ENCODE peak calls at places on chromosomes 16 and 17, in six cellular contexts. One of them, this sample, is unnamed.

GRCh38 chr16:67013823-67014640 is 14.9 kb upstream of the CBFB start:
- DNase-seq in GM23248: peak; percentile 84
- DNase-seq in upper lobe of left lung: peak; percentile 95
- DNase-seq in iPS DF 6.9: no peak
- DNase-seq in effector memory CD4-positive, alpha-beta T cell: peak; percentile 72
- DNase-seq in AG04450: no peak
- DNase-seq in this sample: peak; percentile 62

GRCh38 chr17:64554028-64554637 is 47.4 kb downstream of the CEP95 start:
- DNase-seq in GM23248: no peak
- DNase-seq in upper lobe of left lung: no peak
- DNase-seq in iPS DF 6.9: no peak
- DNase-seq in effector memory CD4-positive, alpha-beta T cell: no peak
- DNase-seq in AG04450: no peak
- DNase-seq in this sample: no peak

GRCh38 chr16:65576139-65576538 is 454.3 kb upstream of the CDH11 start:
- DNase-seq in GM23248: no peak
- DNase-seq in upper lobe of left lung: no peak
- DNase-seq in iPS DF 6.9: no peak
- DNase-seq in effector memory CD4-positive, alpha-beta T cell: no peak
- DNase-seq in AG04450: no peak
- DNase-seq in this sample: no peak

GRCh38 chr17:27518048-27518447 is 61.8 kb downstream of the KSR1 start:
- DNase-seq in GM23248: no peak
- DNase-seq in upper lobe of left lung: no peak
- DNase-seq in iPS DF 6.9: no peak
- DNase-seq in effector memory CD4-positive, alpha-beta T cell: no peak
- DNase-seq in AG04450: no peak
- DNase-seq in this sample: no peak

GRCh38 chr17:6471531-6472465 is 27.5 kb downstream of the PIMREG start:
- DNase-seq in GM23248: peak; percentile 86
- DNase-seq in upper lobe of left lung: no peak
- DNase-seq in iPS DF 6.9: no peak
- DNase-seq in effector memory CD4-positive, alpha-beta T cell: no peak
- DNase-seq in AG04450: peak; percentile 15
- DNase-seq in this sample: no peak

GRCh38 chr17:68512967-68513474 is 791 bp downstream of the PRKAR1A start:
- DNase-seq in GM23248: peak; percentile 69
- DNase-seq in upper lobe of left lung: no peak
- DNase-seq in iPS DF 6.9: peak; percentile 27
- DNase-seq in effector memory CD4-positive, alpha-beta T cell: no peak
- DNase-seq in AG04450: no peak
- DNase-seq in this sample: no peak

GRCh38 chr17:75365931-75366275 is 39.6 kb downstream of the GRB2 start:
- DNase-seq in GM23248: no peak
- DNase-seq in upper lobe of left lung: no peak
- DNase-seq in iPS DF 6.9: no peak
- DNase-seq in effector memory CD4-positive, alpha-beta T cell: no peak
- DNase-seq in AG04450: no peak
- DNase-seq in this sample: no peak

GRCh38 chr16:11302977-11303376 is 21.8 kb upstream of the PRM1 start:
- DNase-seq in GM23248: no peak
- DNase-seq in upper lobe of left lung: no peak
- DNase-seq in iPS DF 6.9: no peak
- DNase-seq in effector memory CD4-positive, alpha-beta T cell: no peak
- DNase-seq in AG04450: no peak
- DNase-seq in this sample: no peak

GRCh38 chr16:11076259-11077018 is 132.1 kb downstream of the CLEC16A start:
- DNase-seq in GM23248: no peak
- DNase-seq in upper lobe of left lung: no peak
- DNase-seq in iPS DF 6.9: no peak
- DNase-seq in effector memory CD4-positive, alpha-beta T cell: no peak
- DNase-seq in AG04450: no peak
- DNase-seq in this sample: no peak

GRCh38 chr17:39626171-39626670 is 531 bp upstream of the PPP1R1B start:
- DNase-seq in GM23248: no peak
- DNase-seq in upper lobe of left lung: no peak
- DNase-seq in iPS DF 6.9: no peak
- DNase-seq in effector memory CD4-positive, alpha-beta T cell: no peak
- DNase-seq in AG04450: no peak
- DNase-seq in this sample: no peak

GRCh38 chr17:62650587-62650986 is 23.1 kb downstream of the MRC2 start:
- DNase-seq in GM23248: no peak
- DNase-seq in upper lobe of left lung: no peak
- DNase-seq in iPS DF 6.9: no peak
- DNase-seq in effector memory CD4-positive, alpha-beta T cell: no peak
- DNase-seq in AG04450: no peak
- DNase-seq in this sample: no peak

GRCh38 chr16:50607970-50608557 is 59.9 kb downstream of the NKD1 start:
- DNase-seq in GM23248: no peak
- DNase-seq in upper lobe of left lung: no peak
- DNase-seq in iPS DF 6.9: no peak
- DNase-seq in effector memory CD4-positive, alpha-beta T cell: no peak
- DNase-seq in AG04450: no peak
- DNase-seq in this sample: no peak

GRCh38 chr17:72588961-72589360 is 468.1 kb downstream of the SOX9 start:
- DNase-seq in GM23248: no peak
- DNase-seq in upper lobe of left lung: no peak
- DNase-seq in iPS DF 6.9: no peak
- DNase-seq in effector memory CD4-positive, alpha-beta T cell: no peak
- DNase-seq in AG04450: no peak
- DNase-seq in this sample: no peak

GRCh38 chr17:65099941-65100315 is 37.2 kb upstream of the RGS9 start:
- DNase-seq in GM23248: peak; percentile 88
- DNase-seq in upper lobe of left lung: no peak
- DNase-seq in iPS DF 6.9: no peak
- DNase-seq in effector memory CD4-positive, alpha-beta T cell: peak; percentile 33
- DNase-seq in AG04450: no peak
- DNase-seq in this sample: no peak

GRCh38 chr16:11072420-11073153 is 128.2 kb downstream of the CLEC16A start:
- DNase-seq in GM23248: no peak
- DNase-seq in upper lobe of left lung: no peak
- DNase-seq in iPS DF 6.9: no peak
- DNase-seq in effector memory CD4-positive, alpha-beta T cell: no peak
- DNase-seq in AG04450: no peak
- DNase-seq in this sample: no peak

GRCh38 chr17:5000237-5000639 is 2.5 kb downstream of the KIF1C start:
- DNase-seq in GM23248: peak; percentile 27
- DNase-seq in upper lobe of left lung: peak; percentile 79
- DNase-seq in iPS DF 6.9: no peak
- DNase-seq in effector memory CD4-positive, alpha-beta T cell: no peak
- DNase-seq in AG04450: no peak
- DNase-seq in this sample: no peak

GRCh38 chr17:81551458-81552243 is 502 bp downstream of the FAAP100 start:
- DNase-seq in GM23248: peak; percentile 55
- DNase-seq in upper lobe of left lung: no peak
- DNase-seq in iPS DF 6.9: no peak
- DNase-seq in effector memory CD4-positive, alpha-beta T cell: no peak
- DNase-seq in AG04450: no peak
- DNase-seq in this sample: no peak

GRCh38 chr17:55440391-55440790 is 18.8 kb upstream of the MMD start:
- DNase-seq in GM23248: peak; percentile 29
- DNase-seq in upper lobe of left lung: no peak
- DNase-seq in iPS DF 6.9: no peak
- DNase-seq in effector memory CD4-positive, alpha-beta T cell: no peak
- DNase-seq in AG04450: no peak
- DNase-seq in this sample: no peak

GRCh38 chr16:23771027-23771426 is 16.2 kb downstream of the CHP2 start:
- DNase-seq in GM23248: peak; percentile 24
- DNase-seq in upper lobe of left lung: no peak
- DNase-seq in iPS DF 6.9: no peak
- DNase-seq in effector memory CD4-positive, alpha-beta T cell: no peak
- DNase-seq in AG04450: no peak
- DNase-seq in this sample: no peak

GRCh38 chr17:40268141-40268712 is 19.5 kb upstream of the CDC6 start:
- DNase-seq in GM23248: no peak
- DNase-seq in upper lobe of left lung: no peak
- DNase-seq in iPS DF 6.9: no peak
- DNase-seq in effector memory CD4-positive, alpha-beta T cell: no peak
- DNase-seq in AG04450: no peak
- DNase-seq in this sample: no peak

GRCh38 chr17:63621684-63622570 is at the start of gene MAP3K3:
- DNase-seq in GM23248: peak; percentile 100
- DNase-seq in upper lobe of left lung: peak; percentile 96
- DNase-seq in iPS DF 6.9: peak; percentile 98
- DNase-seq in effector memory CD4-positive, alpha-beta T cell: peak; percentile 98
- DNase-seq in AG04450: peak; percentile 100
- DNase-seq in this sample: peak; percentile 100

GRCh38 chr16:74768239-74768638 is 6.4 kb downstream of the FA2H start:
- DNase-seq in GM23248: no peak
- DNase-seq in upper lobe of left lung: peak; percentile 13
- DNase-seq in iPS DF 6.9: no peak
- DNase-seq in effector memory CD4-positive, alpha-beta T cell: no peak
- DNase-seq in AG04450: no peak
- DNase-seq in this sample: no peak

GRCh38 chr17:39486242-39486641 is 25.0 kb downstream of the CDK12 start:
- DNase-seq in GM23248: peak; percentile 85
- DNase-seq in upper lobe of left lung: no peak
- DNase-seq in iPS DF 6.9: no peak
- DNase-seq in effector memory CD4-positive, alpha-beta T cell: no peak
- DNase-seq in AG04450: no peak
- DNase-seq in this sample: no peak

DNA sequence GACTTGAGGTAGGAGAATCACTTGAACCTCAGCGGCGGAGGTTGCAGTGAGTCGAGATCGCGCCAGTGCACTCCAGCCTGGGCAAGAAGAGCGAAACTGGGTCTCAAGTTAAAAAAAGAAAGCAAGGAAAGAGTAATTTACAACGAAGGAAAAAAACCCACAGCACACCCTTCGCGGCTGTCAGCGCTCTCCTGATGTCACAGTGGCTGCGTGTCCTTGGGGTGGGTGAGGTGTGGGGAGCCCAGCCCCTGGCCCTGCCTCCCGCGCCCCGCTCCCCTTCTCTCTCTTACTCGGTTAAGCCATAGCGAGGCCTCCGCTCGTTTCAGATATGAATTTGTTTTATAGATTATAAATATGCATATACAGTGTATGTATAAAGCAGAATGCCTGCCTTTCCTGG is 740 bp upstream of the JPT2 start:
- DNase-seq in GM23248: no peak
- DNase-seq in upper lobe of left lung: no peak
- DNase-seq in iPS DF 6.9: no peak
- DNase-seq in effector memory CD4-positive, alpha-beta T cell: no peak
- DNase-seq in AG04450: no peak
- DNase-seq in this sample: no peak
- H3K4me3 ChIP-seq in GM23248: no peak overlapping the region
- H3K4me3 ChIP-seq in upper lobe of left lung: peak overlapping the region; percentile 74
- H3K4me3 ChIP-seq in iPS DF 6.9: no peak overlapping the region
- H3K4me3 ChIP-seq in effector memory CD4-positive, alpha-beta T cell: no peak overlapping the region
- H3K4me3 ChIP-seq in AG04450: no peak overlapping the region
- H3K4me3 ChIP-seq in this sample: peak overlapping the region; percentile 38

GRCh38 chr16:28179354-28179753 is 32.4 kb downstream of the XPO6 start:
- DNase-seq in GM23248: no peak
- DNase-seq in upper lobe of left lung: no peak
- DNase-seq in iPS DF 6.9: no peak
- DNase-seq in effector memory CD4-positive, alpha-beta T cell: no peak
- DNase-seq in AG04450: no peak
- DNase-seq in this sample: no peak

GRCh38 chr16:28172331-28172730 is 39.4 kb downstream of the XPO6 start:
- DNase-seq in GM23248: no peak
- DNase-seq in upper lobe of left lung: no peak
- DNase-seq in iPS DF 6.9: no peak
- DNase-seq in effector memory CD4-positive, alpha-beta T cell: no peak
- DNase-seq in AG04450: no peak
- DNase-seq in this sample: no peak

GRCh38 chr16:28181557-28181914 is 30.2 kb downstream of the XPO6 start:
- DNase-seq in GM23248: peak; percentile 92
- DNase-seq in upper lobe of left lung: no peak
- DNase-seq in iPS DF 6.9: no peak
- DNase-seq in effector memory CD4-positive, alpha-beta T cell: no peak
- DNase-seq in AG04450: peak; percentile 91
- DNase-seq in this sample: no peak

GRCh38 chr16:28180660-28181556 is 30.9 kb downstream of the XPO6 start:
- DNase-seq in GM23248: peak; percentile 37
- DNase-seq in upper lobe of left lung: no peak
- DNase-seq in iPS DF 6.9: no peak
- DNase-seq in effector memory CD4-positive, alpha-beta T cell: no peak
- DNase-seq in AG04450: no peak
- DNase-seq in this sample: no peak

DNA sequence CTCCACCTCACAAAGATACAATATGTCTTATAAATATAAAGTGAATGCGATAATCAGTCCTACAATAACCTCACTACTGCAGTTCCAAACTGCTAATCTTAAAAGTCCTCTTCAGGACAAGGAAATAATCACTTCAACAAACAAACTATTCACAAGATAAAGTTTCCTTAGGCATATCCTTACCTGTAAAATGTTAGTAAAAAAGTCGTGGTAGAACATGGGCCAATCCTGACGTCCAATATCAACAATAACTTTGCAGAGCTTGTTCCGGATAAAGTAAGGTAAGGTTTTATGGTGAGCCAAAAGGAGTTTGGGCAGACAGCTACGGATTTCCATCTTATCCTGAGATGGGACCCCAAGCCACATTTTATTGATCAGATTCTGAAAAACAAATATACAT is 36.0 kb downstream of the XPO6 start:
- DNase-seq in GM23248: no peak
- DNase-seq in upper lobe of left lung: no peak
- DNase-seq in iPS DF 6.9: no peak
- DNase-seq in effector memory CD4-positive, alpha-beta T cell: no peak
- DNase-seq in AG04450: no peak
- DNase-seq in this sample: no peak
- H3K4me3 ChIP-seq in GM23248: no peak overlapping the region
- H3K4me3 ChIP-seq in upper lobe of left lung: no peak overlapping the region
- H3K4me3 ChIP-seq in iPS DF 6.9: no peak overlapping the region
- H3K4me3 ChIP-seq in effector memory CD4-positive, alpha-beta T cell: no peak overlapping the region
- H3K4me3 ChIP-seq in AG04450: no peak overlapping the region
- H3K4me3 ChIP-seq in this sample: no peak overlapping the region

DNA sequence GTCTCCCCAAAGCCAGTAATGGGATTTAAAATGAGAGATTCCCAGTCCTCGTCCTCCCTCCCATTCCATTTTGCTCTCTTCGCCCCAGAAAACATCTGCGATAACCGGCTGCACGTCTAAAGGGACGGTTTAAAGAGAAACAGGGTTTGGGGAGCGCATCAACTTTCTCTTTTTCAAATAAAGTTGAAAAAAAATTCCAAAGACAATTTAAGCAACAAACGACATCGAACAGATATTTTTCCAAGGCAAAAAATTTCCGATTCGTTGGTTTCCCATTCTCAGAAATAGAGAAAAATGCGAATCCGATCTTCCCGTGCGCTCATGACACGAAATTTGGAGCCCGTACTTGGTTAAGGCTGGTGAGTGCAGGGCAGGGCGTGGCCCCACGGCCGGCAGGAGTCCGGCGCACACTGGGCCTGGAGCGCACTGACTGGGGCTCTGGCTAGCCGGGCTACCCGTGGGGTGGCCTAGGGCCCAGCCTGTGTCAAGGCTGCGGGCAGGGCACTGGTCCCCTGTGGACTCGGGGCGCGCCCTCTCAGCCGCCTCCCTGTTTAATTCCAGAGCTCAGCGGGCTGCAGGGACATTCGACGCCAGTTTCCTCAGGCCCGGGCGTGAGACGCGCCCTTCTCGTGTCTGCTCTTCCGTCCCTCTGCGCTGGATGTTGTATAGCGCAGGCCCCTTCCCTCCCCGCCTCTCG is 17.8 kb upstream of the ZFHX3 start:
- DNase-seq in GM23248: peak; percentile 56
- DNase-seq in upper lobe of left lung: peak; percentile 87
- DNase-seq in iPS DF 6.9: no peak
- DNase-seq in effector memory CD4-positive, alpha-beta T cell: no peak
- DNase-seq in AG04450: no peak
- DNase-seq in this sample: no peak
- H3K4me3 ChIP-seq in GM23248: no peak overlapping the region
- H3K4me3 ChIP-seq in upper lobe of left lung: peak overlapping the region; percentile 33
- H3K4me3 ChIP-seq in iPS DF 6.9: no peak overlapping the region
- H3K4me3 ChIP-seq in effector memory CD4-positive, alpha-beta T cell: no peak overlapping the region
- H3K4me3 ChIP-seq in AG04450: no peak overlapping the region
- H3K4me3 ChIP-seq in this sample: no peak overlapping the region

GRCh38 chr17:45170976-45171337 is 9.3 kb downstream of the HEXIM2 start:
- DNase-seq in GM23248: peak; percentile 96
- DNase-seq in upper lobe of left lung: no peak
- DNase-seq in iPS DF 6.9: no peak
- DNase-seq in effector memory CD4-positive, alpha-beta T cell: no peak
- DNase-seq in AG04450: no peak
- DNase-seq in this sample: no peak
- H3K4me3 ChIP-seq in GM23248: peak overlapping the region; percentile 70
- H3K4me3 ChIP-seq in upper lobe of left lung: peak overlapping the region; percentile 39
- H3K4me3 ChIP-seq in iPS DF 6.9: no peak overlapping the region
- H3K4me3 ChIP-seq in effector memory CD4-positive, alpha-beta T cell: no peak overlapping the region
- H3K4me3 ChIP-seq in AG04450: no peak overlapping the region
- H3K4me3 ChIP-seq in this sample: no peak overlapping the region

This sample was measured in Jurkat, Clone E6-1.